ENCODE peak calls at places on chromosomes 11 and 22, in four cellular contexts. F, J, D and H are unnamed samples.

GRCh38 chr22:42060489-42060888 is 10.1 kb downstream of the NAGA start:
- DNase-seq in F (no peak), J (no peak), D (no peak), H (no peak)

GRCh38 chr11:65382804-65383368 is 440 bp upstream of the SLC25A45 start:
- DNase-seq in F (peak; percentile 58), J (no peak), D (no peak), H (no peak)

GRCh38 chr11:20162824-20163777 is 2.8 kb upstream of the DBX1 start:
- DNase-seq in F (peak; percentile 64), J (no peak), D (no peak), H (peak; percentile 89)

GRCh38 chr22:39077513-39077840 is 402 bp downstream of the APOBEC3G start:
- DNase-seq in F (no peak), J (peak; percentile 30), D (no peak), H (no peak)

GRCh38 chr11:2127357-2127971 is 11.7 kb downstream of the IGF2 start:
- DNase-seq in F (no peak), J (no peak), D (no peak), H (no peak)

GRCh38 chr22:17199131-17199731 is 20.0 kb downstream of the ADA2 start:
- DNase-seq in F (peak; percentile 77), J (no peak), D (peak; percentile 13), H (peak; percentile 90)

GRCh38 chr11:82701847-82702520 is 31.7 kb downstream of the FAM181B start:
- DNase-seq in F (peak; percentile 49), J (peak; percentile 48), D (no peak), H (peak; percentile 87)

GRCh38 chr11:65778431-65778900 is 2.3 kb downstream of the AP5B1 start:
- DNase-seq in F (no peak), J (no peak), D (no peak), H (no peak)

GRCh38 chr22:38796262-38796957 is 2.5 kb upstream of the DNAL4 start:
- DNase-seq in F (no peak), J (no peak), D (no peak), H (no peak)

GRCh38 chr11:32068134-32068533 is 22.7 kb upstream of the RCN1 start:
- DNase-seq in F (no peak), J (no peak), D (no peak), H (no peak)

GRCh38 chr22:50443801-50444625 is 30.8 kb downstream of the SBF1 start:
- DNase-seq in F (peak; percentile 63), J (no peak), D (no peak), H (no peak)

GRCh38 chr11:78199015-78199652 is 10.4 kb downstream of the USP35 start:
- DNase-seq in F (no peak), J (no peak), D (no peak), H (no peak)

GRCh38 chr11:113114452-113115027 is 153.3 kb downstream of the NCAM1 start:
- DNase-seq in F (peak; percentile 49), J (peak; percentile 69), D (peak; percentile 17), H (peak; percentile 87)

GRCh38 chr11:62709262-62710000 is 2.0 kb downstream of the GNG3 start:
- DNase-seq in F (peak; percentile 89), J (peak; percentile 98), D (peak; percentile 99), H (peak; percentile 98)

GRCh38 chr11:75245356-75246005 is 4.9 kb downstream of the TPBGL start:
- DNase-seq in F (peak; percentile 6), J (no peak), D (no peak), H (peak; percentile 79)

GRCh38 chr11:29914203-29914930 is 102.5 kb downstream of the KCNA4 start:
- DNase-seq in F (no peak), J (no peak), D (no peak), H (no peak)

GRCh38 chr11:77590194-77590591 is 440 bp downstream of the AQP11 start:
- DNase-seq in F (no peak), J (peak; percentile 47), D (no peak), H (peak; percentile 80)

GRCh38 chr11:61963282-61964057 is 4.0 kb downstream of the FTH1 start:
- DNase-seq in F (no peak), J (peak; percentile 19), D (no peak), H (peak; percentile 59)

GRCh38 chr11:121696947-121697346 is 244.2 kb upstream of the SORL1-AS1 start:
- DNase-seq in F (no peak), J (no peak), D (no peak), H (no peak)

GRCh38 chr22:40401532-40401931 is 31.1 kb downstream of the SGSM3 start:
- DNase-seq in F (no peak), J (no peak), D (no peak), H (no peak)

GRCh38 chr22:42967933-42968332 is 47.0 kb downstream of the PACSIN2 start:
- DNase-seq in F (no peak), J (no peak), D (peak; percentile 72), H (peak; percentile 39)

GRCh38 chr22:45638197-45638596 is 33.4 kb upstream of the ATXN10 start:
- DNase-seq in F (no peak), J (no peak), D (no peak), H (no peak)

GRCh38 chr11:72826191-72826941 is 12.2 kb downstream of the ATG16L2 start:
- DNase-seq in F (no peak), J (no peak), D (no peak), H (no peak)

GRCh38 chr11:17352925-17353227 is 1.3 kb downstream of the NCR3LG1 start:
- DNase-seq in F (peak; percentile 52), J (peak; percentile 22), D (no peak), H (peak; percentile 66)

GRCh38 chr11:61683961-61684869 is 4.0 kb downstream of the DAGLA start:
- DNase-seq in F (no peak), J (no peak), D (no peak), H (peak; percentile 42)

GRCh38 chr22:40714514-40714966 is 35.3 kb downstream of the MCHR1 start:
- DNase-seq in F (no peak), J (no peak), D (no peak), H (peak; percentile 83)

GRCh38 chr11:71059662-71060061 is 192.7 kb downstream of the SHANK2 start:
- DNase-seq in F (no peak), J (no peak), D (no peak), H (no peak)
- H3K9me3 ChIP-seq in F (no peaks in the 10 kb centered on the region), J (no peaks in the 10 kb centered on the region), D (no peaks in the 10 kb centered on the region), H (no peaks in the 10 kb centered on the region)

DNA sequence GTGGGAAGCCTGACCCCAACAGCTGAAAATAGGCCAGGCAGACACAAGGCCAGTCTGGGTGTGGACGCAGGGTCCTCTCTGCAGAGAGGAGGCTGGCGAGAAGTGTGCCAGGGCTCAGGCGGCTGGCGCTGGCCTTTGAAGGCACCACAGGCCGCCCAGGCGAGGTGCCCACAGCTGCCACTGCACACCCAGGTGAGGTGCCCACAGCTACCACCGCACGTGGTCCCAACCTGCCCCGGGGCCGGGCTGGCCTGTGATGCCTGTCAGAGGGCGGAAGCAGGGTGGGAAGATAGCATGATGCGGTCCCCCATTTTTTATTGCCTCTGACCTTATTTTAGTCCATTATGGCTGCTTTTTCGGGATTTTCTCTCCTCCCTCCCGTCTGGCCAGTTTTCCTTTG is 1303.9 kb downstream of the BRD1 start:
- DNase-seq in F (no peak), J (no peak), D (no peak), H (no peak)
- H3K9me3 ChIP-seq in F (no peaks in the 10 kb centered on the region), J (no peaks in the 10 kb centered on the region), D (no peaks in the 10 kb centered on the region), H (no peaks in the 10 kb centered on the region)

GRCh38 chr11:114621950-114622809 is 26.6 kb upstream of the NXPE4 start:
- DNase-seq in F (no peak), J (no peak), D (no peak), H (no peak)
- H3K9me3 ChIP-seq in F (no peaks in the 10 kb centered on the region), J (no peaks in the 10 kb centered on the region), D (no peaks in the 10 kb centered on the region), H (peaks cover 85% of the 10 kb centered on the region)

GRCh38 chr11:28241760-28242159 is 133.6 kb downstream of the METTL15 start:
- DNase-seq in F (no peak), J (no peak), D (no peak), H (no peak)
- H3K9me3 ChIP-seq in F (no peaks in the 10 kb centered on the region), J (no peaks in the 10 kb centered on the region), D (no peaks in the 10 kb centered on the region), H (peaks cover 8% of the 10 kb centered on the region)

GRCh38 chr22:47297261-47298016 is 535.0 kb downstream of the TBC1D22A start:
- DNase-seq in F (peak; percentile 6), J (no peak), D (no peak), H (no peak)
- H3K9me3 ChIP-seq in F (no peaks in the 10 kb centered on the region), J (no peaks in the 10 kb centered on the region), D (no peaks in the 10 kb centered on the region), H (peaks cover 53% of the 10 kb centered on the region)

DNA sequence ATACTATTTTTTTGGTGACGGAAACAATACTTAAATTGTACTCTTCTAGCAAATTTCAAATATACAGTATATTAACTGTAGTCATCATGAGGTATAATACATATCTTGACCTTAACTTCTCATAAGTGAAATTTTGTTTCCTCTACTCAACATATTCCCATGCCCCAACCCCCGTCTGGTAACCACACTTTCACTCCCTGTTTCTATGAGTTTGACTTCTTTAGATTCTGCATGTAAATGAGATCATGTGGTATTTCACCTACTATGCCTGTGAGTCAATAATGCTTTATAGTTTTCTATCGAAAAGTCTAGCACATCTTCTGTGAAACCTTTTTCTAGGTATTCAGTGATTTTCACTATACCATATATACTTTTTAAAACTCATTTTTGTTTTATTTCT is 663.2 kb downstream of the CNTN5 start:
- DNase-seq in F (no peak), J (peak; percentile 41), D (no peak), H (no peak)
- H3K9me3 ChIP-seq in F (no peaks in the 10 kb centered on the region), J (no peaks in the 10 kb centered on the region), D (no peaks in the 10 kb centered on the region), H (no peaks in the 10 kb centered on the region)

DNA sequence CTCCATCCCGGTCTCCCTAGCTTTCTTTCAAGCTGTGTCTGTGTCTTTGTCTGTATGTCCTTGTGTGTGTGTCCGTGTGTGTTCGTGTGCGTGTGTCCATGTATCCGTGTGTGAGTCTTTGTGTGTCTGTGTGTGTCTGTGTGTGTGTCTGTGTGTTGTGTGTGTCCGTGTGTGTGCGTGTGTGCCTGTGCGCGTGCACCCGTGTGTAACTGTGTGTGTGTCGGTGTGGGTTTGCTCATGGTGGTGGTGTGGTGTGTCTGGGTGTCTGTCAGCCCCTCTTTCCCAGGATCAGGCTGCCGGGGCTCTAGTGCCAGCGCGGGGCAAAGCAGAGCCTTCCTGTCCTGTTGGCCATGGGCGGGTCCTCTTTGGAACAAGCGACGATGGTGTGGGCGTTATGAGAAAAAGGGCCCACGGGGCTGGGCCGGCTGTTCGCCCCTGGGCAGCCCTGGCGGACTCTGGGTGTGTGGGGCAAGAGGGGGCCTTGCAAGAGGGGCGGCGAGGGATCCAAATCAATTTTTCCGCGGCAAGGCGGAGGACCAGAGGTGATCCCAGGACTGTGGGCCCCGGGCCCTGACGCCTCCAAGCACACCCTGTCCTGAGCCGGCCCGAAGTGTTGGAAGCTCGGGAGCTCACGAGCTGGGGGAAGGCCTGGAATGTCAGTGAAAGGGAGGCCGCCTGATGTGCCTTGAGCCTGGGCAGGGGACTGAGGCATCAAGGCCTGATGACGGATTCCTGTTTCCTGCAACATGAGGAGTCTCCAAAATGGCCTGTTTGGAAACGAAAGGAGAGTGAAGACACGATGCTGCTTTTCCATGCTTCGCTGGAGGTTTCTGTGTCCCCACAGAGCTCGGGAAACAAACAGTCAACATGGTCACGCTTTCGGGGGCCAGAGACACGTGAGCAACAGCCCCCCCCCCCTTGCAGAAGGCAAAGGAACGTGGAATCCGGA is 3929.2 kb upstream of the OR11H1 start:
- DNase-seq in F (no peak), J (no peak), D (no peak), H (no peak)
- H3K9me3 ChIP-seq in F (no peaks in the 10 kb centered on the region), J (no peaks in the 10 kb centered on the region), D (no peaks in the 10 kb centered on the region), H (peaks cover 46% of the 10 kb centered on the region)

DNA sequence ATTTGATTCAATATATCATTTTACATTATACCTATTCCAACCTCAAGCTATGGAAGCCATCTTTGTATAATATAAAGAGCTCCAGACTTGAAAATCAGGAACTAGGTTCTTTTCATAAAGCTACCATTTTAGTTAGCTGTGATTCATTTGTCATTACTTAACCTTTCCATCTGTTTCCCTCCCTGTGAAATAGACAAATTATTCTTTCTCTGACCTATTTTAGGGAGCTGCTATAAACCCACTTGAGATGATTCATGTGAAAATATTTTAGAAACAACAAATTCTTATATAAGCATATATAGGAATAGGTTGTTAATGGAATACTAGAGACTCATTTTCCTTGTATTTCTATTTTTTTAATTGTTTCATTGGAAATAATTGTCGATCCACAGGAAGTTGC is 1012.1 kb downstream of the OPCML start:
- DNase-seq in F (no peak), J (no peak), D (no peak), H (no peak)
- H3K9me3 ChIP-seq in F (no peaks in the 10 kb centered on the region), J (no peaks in the 10 kb centered on the region), D (no peaks in the 10 kb centered on the region), H (no peaks in the 10 kb centered on the region)